ENCODE peak calls at places on chromosome 5, in five cellular contexts. G is EH; V is stimulated activated CD4-positive, alpha-beta T cell treated with anti-CD3 and anti-CD28 coated beads, Interleukin-15, amount 100 ng/mL, for 24 hours; B is posterior cingulate gyrus; C is C1 segment of cervical spinal cord. S is an unnamed sample.

GRCh38 chr5:5266296-5266695 is 126.2 kb downstream of the ADAMTS16 start:
- DNase-seq in G (no peak), V (no peak), B (no peak), C (no peak), S (no peak)

GRCh38 chr5:88677943-88678779 is 204.8 kb downstream of the MEF2C start:
- DNase-seq in G (no peak), V (no peak), B (peak; percentile 65), C (peak; percentile 32), S (no peak)

GRCh38 chr5:3351581-3352442 is 243.8 kb upstream of the IRX1 start:
- DNase-seq in G (no peak), V (no peak), B (no peak), C (no peak), S (no peak)

GRCh38 chr5:163401271-163401670 is 36.1 kb upstream of the CCNG1 start:
- DNase-seq in G (peak; percentile 0), V (no peak), B (no peak), C (no peak), S (no peak)

GRCh38 chr5:92513067-92513466 is 1068.0 kb downstream of the NR2F1-AS1 start:
- DNase-seq in G (no peak), V (peak; percentile 1), B (no peak), C (no peak), S (no peak)

GRCh38 chr5:32258406-32258805 is 54.3 kb downstream of the MTMR12 start:
- DNase-seq in G (no peak), V (no peak), B (no peak), C (no peak), S (no peak)

GRCh38 chr5:141846031-141846430 is 32.2 kb downstream of the PCDH1 start:
- DNase-seq in G (peak; percentile 82), V (peak; percentile 23), B (peak; percentile 96), C (peak; percentile 21), S (peak; percentile 31)

GRCh38 chr5:173281910-173282309 is 46.3 kb downstream of the STC2 start:
- DNase-seq in G (peak; percentile 31), V (no peak), B (no peak), C (no peak), S (no peak)

GRCh38 chr5:90477073-90477472 is 2.4 kb downstream of the POLR3G start:
- DNase-seq in G (peak; percentile 46), V (no peak), B (no peak), C (peak; percentile 38), S (no peak)

GRCh38 chr5:100900142-100900795 is 2.8 kb downstream of the ST8SIA4 start:
- DNase-seq in G (no peak), V (peak; percentile 67), B (no peak), C (no peak), S (peak; percentile 69)

GRCh38 chr5:151571270-151572173 is 19.6 kb downstream of the FAT2 start:
- DNase-seq in G (no peak), V (no peak), B (no peak), C (no peak), S (no peak)

GRCh38 chr5:38420691-38421395 is 135.6 kb downstream of the LIFR start:
- DNase-seq in G (peak; percentile 75), V (peak; percentile 48), B (peak; percentile 44), C (peak; percentile 20), S (peak; percentile 77)

GRCh38 chr5:103224118-103224893 is 34.3 kb upstream of the MACIR start:
- DNase-seq in G (peak; percentile 87), V (peak; percentile 44), B (no peak), C (no peak), S (peak; percentile 79)

GRCh38 chr5:123949807-123950206 is 437.8 kb downstream of the CSNK1G3 start:
- DNase-seq in G (no peak), V (no peak), B (no peak), C (no peak), S (no peak)

GRCh38 chr5:110333384-110333783 is 393.1 kb downstream of the TMEM232 start:
- DNase-seq in G (no peak), V (peak; percentile 2), B (no peak), C (no peak), S (no peak)

GRCh38 chr5:91171322-91171721 is 211.8 kb downstream of the ARRDC3 start:
- DNase-seq in G (no peak), V (no peak), B (no peak), C (no peak), S (no peak)

GRCh38 chr5:132437604-132438275 is 52.8 kb downstream of the IRF1 start:
- DNase-seq in G (peak; percentile 99), V (peak; percentile 76), B (no peak), C (no peak), S (peak; percentile 26)

GRCh38 chr5:6472792-6473191 is 24.1 kb downstream of the UBE2QL1 start:
- DNase-seq in G (no peak), V (no peak), B (no peak), C (no peak), S (no peak)

GRCh38 chr5:138527170-138527569 is 15.9 kb downstream of the ETF1 start:
- DNase-seq in G (no peak), V (no peak), B (no peak), C (no peak), S (no peak)

GRCh38 chr5:9466677-9467076 is 79.2 kb downstream of the SEMA5A start:
- DNase-seq in G (peak; percentile 29), V (no peak), B (no peak), C (no peak), S (no peak)

GRCh38 chr5:10699281-10699874 is 61.7 kb downstream of the DAP start:
- DNase-seq in G (peak; percentile 56), V (no peak), B (no peak), C (no peak), S (no peak)

GRCh38 chr5:124279146-124279545 is 467.3 kb downstream of the ZNF608 start:
- DNase-seq in G (no peak), V (no peak), B (no peak), C (no peak), S (no peak)

GRCh38 chr5:75156585-75156984 is 80.1 kb downstream of the ANKRD31 start:
- DNase-seq in G (peak; percentile 14), V (no peak), B (no peak), C (no peak), S (no peak)

GRCh38 chr5:18772475-18772874 is 1138.2 kb downstream of the TAF11L14 start:
- DNase-seq in G (no peak), V (no peak), B (no peak), C (no peak), S (no peak)

GRCh38 chr5:133827830-133828229 is 140.6 kb downstream of the C5orf15 start:
- DNase-seq in G (no peak), V (no peak), B (no peak), C (no peak), S (no peak)

GRCh38 chr5:168434746-168435321 is 51.4 kb upstream of the RARS1 start:
- DNase-seq in G (peak; percentile 37), V (no peak), B (no peak), C (no peak), S (no peak)

GRCh38 chr5:40572947-40573346 is 106.8 kb upstream of the PTGER4 start:
- DNase-seq in G (peak; percentile 74), V (no peak), B (no peak), C (no peak), S (no peak)

GRCh38 chr5:168875839-168876238 is 296.7 kb upstream of the PANK3 start:
- DNase-seq in G (no peak), V (no peak), B (no peak), C (no peak), S (no peak)

GRCh38 chr5:165457854-165458481 is 1952.5 kb downstream of the MAT2B start:
- DNase-seq in G (no peak), V (no peak), B (no peak), C (no peak), S (no peak)

GRCh38 chr5:55591671-55592070 is 56.9 kb upstream of the PLPP1 start:
- DNase-seq in G (no peak), V (no peak), B (no peak), C (no peak), S (no peak)

GRCh38 chr5:158716668-158717067 is 383.0 kb downstream of the EBF1 start:
- DNase-seq in G (peak; percentile 35), V (no peak), B (no peak), C (no peak), S (peak; percentile 15)

GRCh38 chr5:89513299-89514044 is 630.5 kb upstream of the MEF2C start:
- DNase-seq in G (no peak), V (no peak), B (no peak), C (no peak), S (no peak)

GRCh38 chr5:33978307-33978706 is 6.2 kb downstream of the SLC45A2 start:
- DNase-seq in G (no peak), V (no peak), B (no peak), C (no peak), S (no peak)

GRCh38 chr5:148957591-148958202 is 105.2 kb downstream of the SH3TC2 start:
- DNase-seq in G (peak; percentile 50), V (peak; percentile 63), B (no peak), C (peak; percentile 6), S (peak; percentile 66)

GRCh38 chr5:18243846-18244245 is 609.6 kb downstream of the TAF11L14 start:
- DNase-seq in G (no peak), V (no peak), B (no peak), C (no peak), S (no peak)

GRCh38 chr5:148933903-148934432 is 107.6 kb downstream of the ADRB2 start:
- DNase-seq in G (no peak), V (no peak), B (no peak), C (no peak), S (peak; percentile 69)

GRCh38 chr5:146291421-146292074 is 47.1 kb upstream of the POU4F3 start:
- DNase-seq in G (peak; percentile 66), V (no peak), B (no peak), C (peak; percentile 0), S (peak; percentile 11)

GRCh38 chr5:35884125-35884788 is 27.6 kb downstream of the IL7R start:
- DNase-seq in G (peak; percentile 97), V (no peak), B (no peak), C (no peak), S (peak; percentile 72)

S was measured in dermis microvascular lymphatic vessel endothelial cell.